ENCODE peak calls at places on chromosomes 4 and X, in four cellular contexts. One of them, this sample, is unnamed.

GRCh38 chr4:176034498-176034897 is 31.1 kb upstream of the WDR17 start:
- DNase-seq in stimulated activated CD8-positive, alpha-beta memory T cell treated with anti-CD3 and anti-CD28 coated beads, Interleukin-7, amount 100 ng/mL, for 1 hour: no peak
- DNase-seq in amygdala: no peak
- DNase-seq in T-helper 9 cell: no peak
- DNase-seq in this sample: no peak

GRCh38 chr4:69858683-69859082 is 1.3 kb downstream of the SULT1E1 start:
- DNase-seq in amygdala: no peak
- DNase-seq in T-helper 9 cell: no peak
- DNase-seq in stimulated activated CD8-positive, alpha-beta memory T cell treated with anti-CD3 and anti-CD28 coated beads, Interleukin-7, amount 100 ng/mL, for 1 hour: no peak
- DNase-seq in this sample: peak; percentile 17

GRCh38 chr4:85125688-85126087 is 159.2 kb upstream of the WDFY3 start:
- DNase-seq in stimulated activated CD8-positive, alpha-beta memory T cell treated with anti-CD3 and anti-CD28 coated beads, Interleukin-7, amount 100 ng/mL, for 1 hour: no peak
- DNase-seq in T-helper 9 cell: no peak
- DNase-seq in amygdala: no peak
- DNase-seq in this sample: no peak

GRCh38 chr4:129384974-129385373 is 289.0 kb downstream of the C4orf33 start:
- DNase-seq in T-helper 9 cell: no peak
- DNase-seq in stimulated activated CD8-positive, alpha-beta memory T cell treated with anti-CD3 and anti-CD28 coated beads, Interleukin-7, amount 100 ng/mL, for 1 hour: no peak
- DNase-seq in amygdala: no peak
- DNase-seq in this sample: no peak

GRCh38 chr4:183438458-183439113 is 5.8 kb upstream of the CDKN2AIP start:
- DNase-seq in T-helper 9 cell: no peak
- DNase-seq in stimulated activated CD8-positive, alpha-beta memory T cell treated with anti-CD3 and anti-CD28 coated beads, Interleukin-7, amount 100 ng/mL, for 1 hour: no peak
- DNase-seq in amygdala: no peak
- DNase-seq in this sample: no peak

GRCh38 chrX:7444967-7445366 is 297.0 kb upstream of the PUDP start:
- DNase-seq in T-helper 9 cell: no peak
- DNase-seq in stimulated activated CD8-positive, alpha-beta memory T cell treated with anti-CD3 and anti-CD28 coated beads, Interleukin-7, amount 100 ng/mL, for 1 hour: no peak
- DNase-seq in amygdala: no peak
- DNase-seq in this sample: no peak

GRCh38 chrX:154748712-154749339 is 2.1 kb downstream of the GAB3 start:
- DNase-seq in T-helper 9 cell: peak; percentile 21
- DNase-seq in amygdala: no peak
- DNase-seq in stimulated activated CD8-positive, alpha-beta memory T cell treated with anti-CD3 and anti-CD28 coated beads, Interleukin-7, amount 100 ng/mL, for 1 hour: no peak
- DNase-seq in this sample: peak; percentile 58

GRCh38 chr4:165516281-165516833 is 137.5 kb downstream of the CPE start:
- DNase-seq in stimulated activated CD8-positive, alpha-beta memory T cell treated with anti-CD3 and anti-CD28 coated beads, Interleukin-7, amount 100 ng/mL, for 1 hour: no peak
- DNase-seq in amygdala: no peak
- DNase-seq in T-helper 9 cell: no peak
- DNase-seq in this sample: no peak

GRCh38 chrX:120144178-120144844 is 14.1 kb upstream of the RHOXF2 start:
- DNase-seq in stimulated activated CD8-positive, alpha-beta memory T cell treated with anti-CD3 and anti-CD28 coated beads, Interleukin-7, amount 100 ng/mL, for 1 hour: no peak
- DNase-seq in T-helper 9 cell: no peak
- DNase-seq in amygdala: no peak
- DNase-seq in this sample: no peak

GRCh38 chr4:41142356-41142755 is 72.0 kb downstream of the APBB2 start:
- DNase-seq in stimulated activated CD8-positive, alpha-beta memory T cell treated with anti-CD3 and anti-CD28 coated beads, Interleukin-7, amount 100 ng/mL, for 1 hour: no peak
- DNase-seq in amygdala: no peak
- DNase-seq in T-helper 9 cell: no peak
- DNase-seq in this sample: no peak

GRCh38 chr4:173185832-173186545 is 17.4 kb downstream of the GALNT7 start:
- DNase-seq in stimulated activated CD8-positive, alpha-beta memory T cell treated with anti-CD3 and anti-CD28 coated beads, Interleukin-7, amount 100 ng/mL, for 1 hour: no peak
- DNase-seq in amygdala: no peak
- DNase-seq in T-helper 9 cell: no peak
- DNase-seq in this sample: peak; percentile 41

GRCh38 chr4:105241456-105241855 is 94.8 kb downstream of the TET2 start:
- DNase-seq in amygdala: peak; percentile 26
- DNase-seq in T-helper 9 cell: no peak
- DNase-seq in stimulated activated CD8-positive, alpha-beta memory T cell treated with anti-CD3 and anti-CD28 coated beads, Interleukin-7, amount 100 ng/mL, for 1 hour: no peak
- DNase-seq in this sample: no peak

GRCh38 chr4:113222431-113222979 is 173.1 kb downstream of the ANK2 start:
- DNase-seq in amygdala: no peak
- DNase-seq in T-helper 9 cell: no peak
- DNase-seq in stimulated activated CD8-positive, alpha-beta memory T cell treated with anti-CD3 and anti-CD28 coated beads, Interleukin-7, amount 100 ng/mL, for 1 hour: no peak
- DNase-seq in this sample: no peak

GRCh38 chrX:109709129-109709631 is 23.9 kb downstream of the ACSL4 start:
- DNase-seq in stimulated activated CD8-positive, alpha-beta memory T cell treated with anti-CD3 and anti-CD28 coated beads, Interleukin-7, amount 100 ng/mL, for 1 hour: no peak
- DNase-seq in amygdala: no peak
- DNase-seq in T-helper 9 cell: no peak
- DNase-seq in this sample: no peak

GRCh38 chrX:103531002-103531401 is 11.7 kb upstream of the RAB40A start:
- DNase-seq in stimulated activated CD8-positive, alpha-beta memory T cell treated with anti-CD3 and anti-CD28 coated beads, Interleukin-7, amount 100 ng/mL, for 1 hour: no peak
- DNase-seq in amygdala: no peak
- DNase-seq in T-helper 9 cell: no peak
- DNase-seq in this sample: no peak

GRCh38 chrX:107654778-107655761 is 26.8 kb downstream of the PRPS1 start:
- DNase-seq in amygdala: no peak
- DNase-seq in stimulated activated CD8-positive, alpha-beta memory T cell treated with anti-CD3 and anti-CD28 coated beads, Interleukin-7, amount 100 ng/mL, for 1 hour: no peak
- DNase-seq in T-helper 9 cell: peak; percentile 71
- DNase-seq in this sample: peak; percentile 82

GRCh38 chr4:174010547-174010946 is 272.9 kb downstream of the FBXO8 start:
- DNase-seq in T-helper 9 cell: no peak
- DNase-seq in stimulated activated CD8-positive, alpha-beta memory T cell treated with anti-CD3 and anti-CD28 coated beads, Interleukin-7, amount 100 ng/mL, for 1 hour: no peak
- DNase-seq in amygdala: no peak
- DNase-seq in this sample: no peak

GRCh38 chr4:88745175-88745574 is 47.5 kb upstream of the NAP1L5 start:
- DNase-seq in amygdala: no peak
- DNase-seq in stimulated activated CD8-positive, alpha-beta memory T cell treated with anti-CD3 and anti-CD28 coated beads, Interleukin-7, amount 100 ng/mL, for 1 hour: no peak
- DNase-seq in T-helper 9 cell: no peak
- DNase-seq in this sample: no peak

GRCh38 chr4:61501812-61502211 is 301.7 kb downstream of the ADGRL3 start:
- DNase-seq in amygdala: no peak
- DNase-seq in stimulated activated CD8-positive, alpha-beta memory T cell treated with anti-CD3 and anti-CD28 coated beads, Interleukin-7, amount 100 ng/mL, for 1 hour: no peak
- DNase-seq in T-helper 9 cell: no peak
- DNase-seq in this sample: no peak

GRCh38 chrX:1134156-1134555 is 78.3 kb downstream of the CRLF2 start:
- DNase-seq in T-helper 9 cell: no peak
- DNase-seq in stimulated activated CD8-positive, alpha-beta memory T cell treated with anti-CD3 and anti-CD28 coated beads, Interleukin-7, amount 100 ng/mL, for 1 hour: no peak
- DNase-seq in amygdala: no peak
- DNase-seq in this sample: no peak

GRCh38 chrX:38975368-38975767 is 174.1 kb downstream of the MID1IP1 start:
- DNase-seq in stimulated activated CD8-positive, alpha-beta memory T cell treated with anti-CD3 and anti-CD28 coated beads, Interleukin-7, amount 100 ng/mL, for 1 hour: no peak
- DNase-seq in T-helper 9 cell: no peak
- DNase-seq in amygdala: no peak
- DNase-seq in this sample: no peak

GRCh38 chrX:137988470-137988869 is 422.5 kb downstream of the ZIC3 start:
- DNase-seq in stimulated activated CD8-positive, alpha-beta memory T cell treated with anti-CD3 and anti-CD28 coated beads, Interleukin-7, amount 100 ng/mL, for 1 hour: no peak
- DNase-seq in amygdala: no peak
- DNase-seq in T-helper 9 cell: no peak
- DNase-seq in this sample: no peak

GRCh38 chrX:56281789-56282188 is 49.6 kb downstream of the KLF8 start:
- DNase-seq in amygdala: no peak
- DNase-seq in stimulated activated CD8-positive, alpha-beta memory T cell treated with anti-CD3 and anti-CD28 coated beads, Interleukin-7, amount 100 ng/mL, for 1 hour: no peak
- DNase-seq in T-helper 9 cell: no peak
- DNase-seq in this sample: no peak

GRCh38 chrX:153694687-153695270 is 7.1 kb downstream of the SLC6A8 start:
- DNase-seq in amygdala: no peak
- DNase-seq in stimulated activated CD8-positive, alpha-beta memory T cell treated with anti-CD3 and anti-CD28 coated beads, Interleukin-7, amount 100 ng/mL, for 1 hour: no peak
- DNase-seq in T-helper 9 cell: no peak
- DNase-seq in this sample: no peak

GRCh38 chrX:97705936-97706335 is 822.2 kb downstream of the RPA4 start:
- DNase-seq in stimulated activated CD8-positive, alpha-beta memory T cell treated with anti-CD3 and anti-CD28 coated beads, Interleukin-7, amount 100 ng/mL, for 1 hour: no peak
- DNase-seq in T-helper 9 cell: no peak
- DNase-seq in amygdala: no peak
- DNase-seq in this sample: peak; percentile 58

GRCh38 chrX:131288738-131289511 is at the start of gene IGSF1:
- DNase-seq in amygdala: no peak
- DNase-seq in stimulated activated CD8-positive, alpha-beta memory T cell treated with anti-CD3 and anti-CD28 coated beads, Interleukin-7, amount 100 ng/mL, for 1 hour: no peak
- DNase-seq in T-helper 9 cell: no peak
- DNase-seq in this sample: peak; percentile 17

GRCh38 chr4:140309124-140309870 is 64.1 kb upstream of the SCOC start:
- DNase-seq in stimulated activated CD8-positive, alpha-beta memory T cell treated with anti-CD3 and anti-CD28 coated beads, Interleukin-7, amount 100 ng/mL, for 1 hour: no peak
- DNase-seq in T-helper 9 cell: no peak
- DNase-seq in amygdala: no peak
- DNase-seq in this sample: no peak

GRCh38 chrX:34849371-34849770 is 93.2 kb upstream of the FAM47B start:
- DNase-seq in T-helper 9 cell: no peak
- DNase-seq in stimulated activated CD8-positive, alpha-beta memory T cell treated with anti-CD3 and anti-CD28 coated beads, Interleukin-7, amount 100 ng/mL, for 1 hour: no peak
- DNase-seq in amygdala: no peak
- DNase-seq in this sample: no peak

GRCh38 chr4:54100607-54101189 is 735 bp downstream of the GSX2 start:
- DNase-seq in T-helper 9 cell: no peak
- DNase-seq in amygdala: no peak
- DNase-seq in stimulated activated CD8-positive, alpha-beta memory T cell treated with anti-CD3 and anti-CD28 coated beads, Interleukin-7, amount 100 ng/mL, for 1 hour: no peak
- DNase-seq in this sample: peak; percentile 58

GRCh38 chr4:141464366-141464765 is 172.0 kb upstream of the IL15 start:
- DNase-seq in amygdala: no peak
- DNase-seq in stimulated activated CD8-positive, alpha-beta memory T cell treated with anti-CD3 and anti-CD28 coated beads, Interleukin-7, amount 100 ng/mL, for 1 hour: no peak
- DNase-seq in T-helper 9 cell: no peak
- DNase-seq in this sample: no peak

GRCh38 chr4:41028392-41029076 is 185.8 kb downstream of the APBB2 start:
- DNase-seq in stimulated activated CD8-positive, alpha-beta memory T cell treated with anti-CD3 and anti-CD28 coated beads, Interleukin-7, amount 100 ng/mL, for 1 hour: no peak
- DNase-seq in amygdala: no peak
- DNase-seq in T-helper 9 cell: no peak
- DNase-seq in this sample: no peak

GRCh38 chrX:105752334-105752733 is 70.0 kb upstream of the NRK start:
- DNase-seq in T-helper 9 cell: no peak
- DNase-seq in stimulated activated CD8-positive, alpha-beta memory T cell treated with anti-CD3 and anti-CD28 coated beads, Interleukin-7, amount 100 ng/mL, for 1 hour: no peak
- DNase-seq in amygdala: no peak
- DNase-seq in this sample: no peak

GRCh38 chrX:8323356-8323755 is 141.3 kb upstream of the VCX3B start:
- DNase-seq in T-helper 9 cell: no peak
- DNase-seq in stimulated activated CD8-positive, alpha-beta memory T cell treated with anti-CD3 and anti-CD28 coated beads, Interleukin-7, amount 100 ng/mL, for 1 hour: no peak
- DNase-seq in amygdala: no peak
- DNase-seq in this sample: no peak

GRCh38 chrX:68894513-68895338 is 65.9 kb downstream of the EFNB1 start:
- DNase-seq in T-helper 9 cell: no peak
- DNase-seq in amygdala: peak; percentile 33
- DNase-seq in stimulated activated CD8-positive, alpha-beta memory T cell treated with anti-CD3 and anti-CD28 coated beads, Interleukin-7, amount 100 ng/mL, for 1 hour: no peak
- DNase-seq in this sample: no peak

GRCh38 chr4:129144755-129145206 is 48.8 kb downstream of the C4orf33 start:
- DNase-seq in T-helper 9 cell: no peak
- DNase-seq in amygdala: no peak
- DNase-seq in stimulated activated CD8-positive, alpha-beta memory T cell treated with anti-CD3 and anti-CD28 coated beads, Interleukin-7, amount 100 ng/mL, for 1 hour: no peak
- DNase-seq in this sample: no peak

GRCh38 chr4:159103406-159104131 is 690 bp downstream of the RAPGEF2 start:
- DNase-seq in T-helper 9 cell: peak; percentile 40
- DNase-seq in stimulated activated CD8-positive, alpha-beta memory T cell treated with anti-CD3 and anti-CD28 coated beads, Interleukin-7, amount 100 ng/mL, for 1 hour: no peak
- DNase-seq in amygdala: no peak
- DNase-seq in this sample: peak; percentile 86

GRCh38 chr4:4377683-4378082 is 9.2 kb upstream of the NSG1 start:
- DNase-seq in stimulated activated CD8-positive, alpha-beta memory T cell treated with anti-CD3 and anti-CD28 coated beads, Interleukin-7, amount 100 ng/mL, for 1 hour: no peak
- DNase-seq in T-helper 9 cell: no peak
- DNase-seq in amygdala: no peak
- DNase-seq in this sample: no peak

GRCh38 chrX:53571494-53571893 is 115.0 kb downstream of the HUWE1 start:
- DNase-seq in stimulated activated CD8-positive, alpha-beta memory T cell treated with anti-CD3 and anti-CD28 coated beads, Interleukin-7, amount 100 ng/mL, for 1 hour: no peak
- DNase-seq in amygdala: no peak
- DNase-seq in T-helper 9 cell: no peak
- DNase-seq in this sample: no peak

GRCh38 chrX:41558531-41558930 is 111.4 kb downstream of the NYX start:
- DNase-seq in T-helper 9 cell: no peak
- DNase-seq in amygdala: no peak
- DNase-seq in stimulated activated CD8-positive, alpha-beta memory T cell treated with anti-CD3 and anti-CD28 coated beads, Interleukin-7, amount 100 ng/mL, for 1 hour: no peak
- DNase-seq in this sample: peak; percentile 25

GRCh38 chr4:76948441-76949292 is 885 bp upstream of the SEPTIN11 start:
- DNase-seq in stimulated activated CD8-positive, alpha-beta memory T cell treated with anti-CD3 and anti-CD28 coated beads, Interleukin-7, amount 100 ng/mL, for 1 hour: peak; percentile 29
- DNase-seq in T-helper 9 cell: peak; percentile 56
- DNase-seq in amygdala: peak; percentile 57
- DNase-seq in this sample: peak; percentile 90

This sample was measured in D341Med.